ENCODE peak calls at places on chromosomes 16 and 17, in six cellular contexts. One of them, this sample, is unnamed.

GRCh38 chr17:72812823-72813222 is 279.7 kb downstream of the SLC39A11 start:
- DNase-seq in brain microvascular endothelial cell: peak; percentile 74
- DNase-seq in uterus: no peak
- DNase-seq in transverse colon: no peak
- DNase-seq in pancreas: no peak
- DNase-seq in A549: no peak
- DNase-seq in this sample: no peak

GRCh38 chr16:27364493-27365141 is 37.4 kb upstream of the IL21R start:
- DNase-seq in brain microvascular endothelial cell: no peak
- DNase-seq in uterus: no peak
- DNase-seq in transverse colon: peak; percentile 42
- DNase-seq in pancreas: no peak
- DNase-seq in A549: peak; percentile 84
- DNase-seq in this sample: no peak

GRCh38 chr17:28524476-28525415 is 18.6 kb downstream of the FOXN1 start:
- DNase-seq in brain microvascular endothelial cell: peak; percentile 35
- DNase-seq in uterus: no peak
- DNase-seq in transverse colon: peak; percentile 61
- DNase-seq in pancreas: peak; percentile 64
- DNase-seq in A549: peak; percentile 70
- DNase-seq in this sample: no peak

GRCh38 chr16:22337045-22337444 is 37.4 kb downstream of the CDR2 start:
- DNase-seq in brain microvascular endothelial cell: no peak
- DNase-seq in uterus: no peak
- DNase-seq in transverse colon: no peak
- DNase-seq in pancreas: no peak
- DNase-seq in A549: no peak
- DNase-seq in this sample: no peak

GRCh38 chr17:13650096-13650675 is 48.5 kb upstream of the HS3ST3A1 start:
- DNase-seq in brain microvascular endothelial cell: no peak
- DNase-seq in uterus: no peak
- DNase-seq in transverse colon: no peak
- DNase-seq in pancreas: no peak
- DNase-seq in A549: no peak
- DNase-seq in this sample: no peak

GRCh38 chr17:38727661-38728220 is 2.4 kb upstream of the CISD3 start:
- DNase-seq in brain microvascular endothelial cell: no peak
- DNase-seq in uterus: no peak
- DNase-seq in transverse colon: no peak
- DNase-seq in pancreas: no peak
- DNase-seq in A549: no peak
- DNase-seq in this sample: no peak

GRCh38 chr16:88886915-88887521 is 20.6 kb upstream of the PABPN1L start:
- DNase-seq in brain microvascular endothelial cell: no peak
- DNase-seq in uterus: peak; percentile 80
- DNase-seq in transverse colon: peak; percentile 65
- DNase-seq in pancreas: no peak
- DNase-seq in A549: no peak
- DNase-seq in this sample: no peak

GRCh38 chr17:46732754-46733398 is 85.6 kb downstream of the WNT3 start:
- DNase-seq in brain microvascular endothelial cell: no peak
- DNase-seq in uterus: no peak
- DNase-seq in transverse colon: no peak
- DNase-seq in pancreas: no peak
- DNase-seq in A549: no peak
- DNase-seq in this sample: no peak

GRCh38 chr17:44970136-44970737 is 2.1 kb upstream of the C1QL1 start:
- DNase-seq in brain microvascular endothelial cell: no peak
- DNase-seq in uterus: peak; percentile 58
- DNase-seq in transverse colon: peak; percentile 39
- DNase-seq in pancreas: peak; percentile 79
- DNase-seq in A549: no peak
- DNase-seq in this sample: no peak

GRCh38 chr17:40967581-40967980 is 833 bp upstream of the KRT39 start:
- DNase-seq in brain microvascular endothelial cell: no peak
- DNase-seq in uterus: no peak
- DNase-seq in transverse colon: no peak
- DNase-seq in pancreas: no peak
- DNase-seq in A549: no peak
- DNase-seq in this sample: no peak

GRCh38 chr17:58330997-58331814 is 2.6 kb upstream of the TSPOAP1 start:
- DNase-seq in brain microvascular endothelial cell: no peak
- DNase-seq in uterus: no peak
- DNase-seq in transverse colon: peak; percentile 66
- DNase-seq in pancreas: peak; percentile 61
- DNase-seq in A549: no peak
- DNase-seq in this sample: no peak

GRCh38 chr16:59412275-59412841 is 678.2 kb upstream of the GOT2 start:
- DNase-seq in brain microvascular endothelial cell: peak; percentile 16
- DNase-seq in uterus: no peak
- DNase-seq in transverse colon: no peak
- DNase-seq in pancreas: no peak
- DNase-seq in A549: peak; percentile 67
- DNase-seq in this sample: no peak

GRCh38 chr16:87466975-87467501 is 25.8 kb downstream of the ZCCHC14 start:
- DNase-seq in brain microvascular endothelial cell: no peak
- DNase-seq in uterus: no peak
- DNase-seq in transverse colon: no peak
- DNase-seq in pancreas: no peak
- DNase-seq in A549: no peak
- DNase-seq in this sample: no peak

GRCh38 chr16:87465306-87465705 is 27.5 kb downstream of the ZCCHC14 start:
- DNase-seq in brain microvascular endothelial cell: peak; percentile 47
- DNase-seq in uterus: peak; percentile 73
- DNase-seq in transverse colon: peak; percentile 70
- DNase-seq in pancreas: peak; percentile 88
- DNase-seq in A549: no peak
- DNase-seq in this sample: peak; percentile 85

GRCh38 chr16:87461466-87461975 is 31.3 kb downstream of the ZCCHC14 start:
- DNase-seq in brain microvascular endothelial cell: no peak
- DNase-seq in uterus: peak; percentile 37
- DNase-seq in transverse colon: peak; percentile 93
- DNase-seq in pancreas: peak; percentile 97
- DNase-seq in A549: peak; percentile 94
- DNase-seq in this sample: no peak

GRCh38 chr16:87464691-87465300 is 28.0 kb downstream of the ZCCHC14 start:
- DNase-seq in brain microvascular endothelial cell: peak; percentile 81
- DNase-seq in uterus: peak; percentile 64
- DNase-seq in transverse colon: peak; percentile 66
- DNase-seq in pancreas: no peak
- DNase-seq in A549: no peak
- DNase-seq in this sample: peak; percentile 93

DNA sequence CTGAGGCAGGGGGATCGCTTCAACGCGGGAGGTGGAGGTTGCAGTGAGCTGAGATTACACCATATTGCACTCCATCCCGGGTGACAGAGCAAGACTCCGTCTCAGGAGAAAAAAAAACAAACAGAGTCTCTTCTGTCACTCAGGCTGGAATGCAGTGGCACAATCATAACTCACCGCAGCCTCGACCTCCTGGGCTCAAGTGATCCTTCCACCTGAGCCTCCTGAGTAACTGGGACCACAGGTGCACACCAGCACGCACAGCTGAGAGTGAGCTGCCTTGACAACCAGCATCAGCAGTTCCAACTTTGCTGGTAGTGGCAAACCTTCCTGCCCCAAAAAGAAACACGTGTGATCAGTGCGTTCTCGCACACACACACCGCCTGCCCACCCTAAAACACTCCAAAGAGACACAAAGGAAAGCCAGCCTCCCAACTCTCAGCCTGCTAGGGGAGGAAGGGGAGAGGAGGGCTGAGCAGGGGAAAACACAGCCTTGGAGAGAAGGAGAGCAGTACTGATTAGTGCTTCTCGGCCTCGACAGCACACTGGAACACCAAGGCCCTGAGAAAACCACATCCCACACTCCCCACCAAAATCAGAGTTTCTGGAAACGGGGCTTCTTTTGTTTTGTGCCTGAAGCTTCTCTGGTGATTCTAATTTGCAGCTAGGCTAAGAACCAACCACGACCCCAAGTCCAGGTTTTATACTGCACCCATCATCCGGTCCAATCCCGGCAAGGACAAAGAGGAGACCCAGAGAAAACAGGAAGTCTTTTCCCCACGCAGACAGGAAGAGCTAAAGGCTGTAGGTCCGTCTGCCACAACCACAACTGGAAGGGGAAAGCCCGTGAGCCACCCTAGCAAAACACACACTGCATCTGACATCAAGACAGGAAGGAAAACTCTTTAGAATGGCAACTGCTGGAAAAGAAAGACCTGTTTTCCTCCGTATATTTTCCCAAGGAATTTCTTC is 28.8 kb downstream of the ZCCHC14 start:
- DNase-seq in brain microvascular endothelial cell: peak; percentile 74
- DNase-seq in uterus: no peak
- DNase-seq in transverse colon: peak; percentile 31
- DNase-seq in pancreas: no peak
- DNase-seq in A549: no peak
- DNase-seq in this sample: no peak
- H3K4me3 ChIP-seq in brain microvascular endothelial cell: no peak overlapping the region
- H3K4me3 ChIP-seq in uterus: peak overlapping the region; percentile 20
- H3K4me3 ChIP-seq in transverse colon: no peak overlapping the region
- H3K4me3 ChIP-seq in pancreas: no peak overlapping the region
- H3K4me3 ChIP-seq in A549: no peak overlapping the region
- H3K4me3 ChIP-seq in this sample: peak overlapping the region; percentile 61

GRCh38 chr16:29317269-29317668 is 89.2 kb downstream of the NPIPB11 start:
- DNase-seq in brain microvascular endothelial cell: no peak
- DNase-seq in uterus: no peak
- DNase-seq in transverse colon: no peak
- DNase-seq in pancreas: peak; percentile 51
- DNase-seq in A549: no peak
- DNase-seq in this sample: no peak

GRCh38 chr16:29315046-29315445 is 91.5 kb downstream of the NPIPB11 start:
- DNase-seq in brain microvascular endothelial cell: no peak
- DNase-seq in uterus: no peak
- DNase-seq in transverse colon: no peak
- DNase-seq in pancreas: no peak
- DNase-seq in A549: no peak
- DNase-seq in this sample: no peak

GRCh38 chr16:29316673-29317237 is 89.8 kb downstream of the NPIPB11 start:
- DNase-seq in brain microvascular endothelial cell: no peak
- DNase-seq in uterus: no peak
- DNase-seq in transverse colon: no peak
- DNase-seq in pancreas: peak; percentile 55
- DNase-seq in A549: no peak
- DNase-seq in this sample: no peak

GRCh38 chr16:29314292-29314934 is 92.1 kb downstream of the NPIPB11 start:
- DNase-seq in brain microvascular endothelial cell: no peak
- DNase-seq in uterus: no peak
- DNase-seq in transverse colon: no peak
- DNase-seq in pancreas: peak; percentile 39
- DNase-seq in A549: no peak
- DNase-seq in this sample: no peak

DNA sequence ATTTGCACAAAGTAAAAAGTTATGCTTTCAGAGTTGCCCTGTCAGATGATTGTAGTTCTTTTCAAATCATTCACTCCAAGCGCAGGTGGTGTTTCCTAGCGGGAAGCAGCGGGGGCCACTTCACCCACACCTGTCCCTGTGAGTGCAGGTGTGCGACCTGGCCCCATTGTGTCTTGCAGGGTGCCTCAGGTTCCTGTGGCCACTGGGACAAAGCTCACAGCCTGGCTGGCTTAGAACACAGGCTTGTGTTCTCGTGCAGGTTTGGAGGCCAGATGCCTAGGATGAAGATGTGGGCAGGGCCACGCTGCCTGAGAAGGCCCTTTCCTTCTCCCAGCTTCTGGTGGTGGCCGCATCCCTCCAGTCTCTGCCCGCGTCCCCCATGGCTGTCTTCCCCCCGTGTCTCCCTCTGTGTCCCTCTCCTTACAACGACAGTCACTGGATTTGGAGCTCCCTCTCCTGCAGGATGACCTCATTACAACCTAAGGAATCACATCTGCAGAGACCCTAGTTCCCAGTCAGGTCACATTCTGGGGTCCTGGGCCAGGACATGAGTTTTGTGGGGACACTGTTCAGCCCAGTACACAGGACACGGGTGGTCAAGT is 90.5 kb downstream of the NPIPB11 start:
- DNase-seq in brain microvascular endothelial cell: no peak
- DNase-seq in uterus: no peak
- DNase-seq in transverse colon: no peak
- DNase-seq in pancreas: peak; percentile 33
- DNase-seq in A549: no peak
- DNase-seq in this sample: no peak
- TF ChIP-seq CTCF in brain microvascular endothelial cell: no peak
- TF ChIP-seq CTCF in uterus: no peak
- TF ChIP-seq CTCF in transverse colon: peak; percentile 21
- TF ChIP-seq CTCF in pancreas: no peak
- TF ChIP-seq CTCF in A549: peak; percentile 52
- TF ChIP-seq CTCF in this sample: no peak

DNA sequence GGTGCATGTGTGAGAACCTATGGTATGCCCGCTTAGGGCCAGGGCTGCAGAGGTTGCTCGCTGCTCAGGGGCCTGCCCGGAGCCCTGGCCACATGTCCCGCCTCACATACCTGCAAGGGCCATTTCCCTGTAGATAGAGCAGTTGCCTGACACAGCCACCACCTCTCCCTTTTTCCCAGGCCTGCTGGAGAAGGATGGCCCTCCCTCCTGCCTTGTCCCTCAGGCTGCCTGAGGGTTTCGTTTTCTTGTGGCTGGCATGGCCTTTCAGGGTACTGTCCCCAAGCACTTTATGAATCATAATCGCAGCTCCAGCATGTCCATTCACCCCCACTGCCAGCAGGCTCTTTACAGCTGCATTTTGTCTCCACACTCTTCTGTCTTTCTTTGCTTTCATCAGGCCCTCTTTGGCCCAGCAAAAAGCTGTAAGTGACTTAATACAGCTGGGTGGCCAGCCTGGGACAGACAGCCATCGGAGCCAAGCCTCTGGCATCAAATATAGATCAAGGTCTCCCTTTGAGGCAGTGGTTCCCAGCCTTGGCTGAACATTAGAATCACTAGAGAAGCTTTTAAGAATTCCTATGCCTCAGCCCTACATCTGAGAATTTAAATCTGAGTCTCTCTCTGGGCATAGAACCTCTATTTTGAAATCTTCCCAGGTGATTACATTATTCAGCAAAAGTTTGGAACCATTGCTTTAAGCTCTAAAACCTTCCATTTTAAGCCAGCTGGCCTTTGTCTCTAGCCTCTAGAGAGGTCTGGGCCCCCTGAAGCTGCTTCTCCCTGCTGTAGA is 65.8 kb downstream of the MPRIP start:
- DNase-seq in brain microvascular endothelial cell: no peak
- DNase-seq in uterus: no peak
- DNase-seq in transverse colon: no peak
- DNase-seq in pancreas: no peak
- DNase-seq in A549: no peak
- DNase-seq in this sample: no peak
- H3K27ac ChIP-seq in brain microvascular endothelial cell: no peak overlapping the region
- H3K27ac ChIP-seq in uterus: peak overlapping the region; percentile 42
- H3K27ac ChIP-seq in transverse colon: peak overlapping the region; percentile 84
- H3K27ac ChIP-seq in pancreas: peak overlapping the region; percentile 55
- H3K27ac ChIP-seq in A549: peak overlapping the region; percentile 74
- H3K27ac ChIP-seq in this sample: peak overlapping the region; percentile 57

GRCh38 chr17:35775583-35775982 is 14.9 kb downstream of the C17orf50 start:
- DNase-seq in brain microvascular endothelial cell: no peak
- DNase-seq in uterus: no peak
- DNase-seq in transverse colon: no peak
- DNase-seq in pancreas: no peak
- DNase-seq in A549: no peak
- DNase-seq in this sample: no peak
- H3K4me3 ChIP-seq in brain microvascular endothelial cell: no peak overlapping the region
- H3K4me3 ChIP-seq in uterus: no peak overlapping the region
- H3K4me3 ChIP-seq in transverse colon: no peak overlapping the region
- H3K4me3 ChIP-seq in pancreas: no peak overlapping the region
- H3K4me3 ChIP-seq in A549: no peak overlapping the region
- H3K4me3 ChIP-seq in this sample: peak overlapping the region; percentile 52